ENCODE peak calls at places on chromosomes 16 and 17, in four cellular contexts. H, X, I and G are unnamed samples.

GRCh38 chr17:75036643-75037268 is 10.0 kb downstream of the ATP5PD start:
- DNase-seq in I (peak), X (peak), H (peak), G (no peak)

GRCh38 chr17:13114601-13115024 is 96.8 kb upstream of the ELAC2 start:
- DNase-seq in H (peak), I (no peak), X (no peak), G (no peak)

GRCh38 chr16:54080524-54081008 is 206.0 kb downstream of the IRX3 start:
- DNase-seq in H (no peak), X (no peak), I (no peak), G (no peak)

GRCh38 chr16:50154369-50154947 is 1.4 kb downstream of the TENT4B start:
- DNase-seq in X (no peak), I (no peak), H (no peak), G (no peak)

GRCh38 chr17:79654960-79655382 is 44.1 kb upstream of the RBFOX3 start:
- DNase-seq in H (no peak), I (no peak), X (no peak), G (no peak)

GRCh38 chr17:6061290-6061689 is 8.9 kb upstream of the WSCD1 start:
- DNase-seq in H (no peak), X (peak), I (no peak), G (no peak)

GRCh38 chr17:6666557-6666956 is 15.0 kb downstream of the C17orf100 start:
- DNase-seq in X (no peak), I (no peak), H (no peak), G (no peak)

GRCh38 chr17:48541036-48541573 is 3.8 kb downstream of the HOXB2 start:
- DNase-seq in X (no peak), H (no peak), I (no peak), G (no peak)

GRCh38 chr16:49856741-49857330 is 924 bp upstream of the ZNF423 start:
- DNase-seq in H (peak), I (peak), X (no peak), G (no peak)

GRCh38 chr17:2030779-2031163 is 818 bp downstream of the DPH1 start:
- DNase-seq in X (no peak), I (peak), H (peak), G (no peak)

GRCh38 chr16:79336437-79337229 is 263.9 kb downstream of the MAF start:
- DNase-seq in X (no peak), H (no peak), I (peak), G (no peak)

GRCh38 chr16:64269756-64270155 is 852.1 kb downstream of the CDH11 start:
- DNase-seq in I (no peak), H (no peak), X (no peak), G (no peak)

GRCh38 chr16:52727878-52728277 is 180.9 kb upstream of the TOX3 start:
- DNase-seq in I (no peak), X (no peak), H (no peak), G (no peak)

GRCh38 chr17:38430316-38430715 is 2.1 kb downstream of the ARHGAP23 start:
- DNase-seq in H (no peak), I (no peak), X (no peak), G (no peak)

GRCh38 chr16:68084504-68085258 is 489 bp upstream of the NFATC3 start:
- DNase-seq in X (peak), I (peak), H (peak), G (no peak)
- TF ChIP-seq CTCF in X (no peak), I (no peak), H (no peak), G (no peak)

DNA sequence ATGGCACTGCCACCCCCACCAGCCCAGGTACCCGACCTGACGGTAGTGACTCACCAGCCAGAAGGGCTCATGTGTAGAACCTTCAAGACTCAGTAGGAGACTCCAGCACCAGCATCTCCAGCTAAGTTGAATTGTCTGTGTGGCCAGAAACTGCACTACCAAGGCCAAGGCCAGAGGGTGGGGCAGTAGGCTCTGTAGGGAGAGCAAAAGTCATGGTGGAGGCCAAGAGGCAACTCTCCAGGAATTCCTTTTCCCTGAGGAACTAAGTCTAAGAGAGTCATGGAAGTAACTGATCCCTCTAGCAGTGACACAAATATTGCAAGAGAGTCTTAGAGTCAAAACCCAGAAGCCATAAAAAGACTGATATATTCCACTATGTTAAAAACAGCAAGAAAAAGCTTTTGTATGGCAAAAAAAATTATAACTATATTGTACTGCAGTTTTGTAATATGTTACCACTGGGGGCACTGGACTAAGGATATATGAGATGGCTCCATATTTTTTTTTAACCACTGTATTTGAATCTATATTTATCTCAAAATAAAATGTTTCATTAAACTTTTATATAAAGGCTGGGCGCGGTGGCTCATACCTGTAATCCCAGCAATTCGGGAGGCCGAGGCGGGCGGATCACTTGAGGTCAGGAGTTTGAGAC is 30.2 kb upstream of the GUCY2D start:
- DNase-seq in H (no peak), I (no peak), X (no peak), G (no peak)
- TF ChIP-seq CTCF in H (no peak), I (no peak), X (no peak), G (peak)

DNA sequence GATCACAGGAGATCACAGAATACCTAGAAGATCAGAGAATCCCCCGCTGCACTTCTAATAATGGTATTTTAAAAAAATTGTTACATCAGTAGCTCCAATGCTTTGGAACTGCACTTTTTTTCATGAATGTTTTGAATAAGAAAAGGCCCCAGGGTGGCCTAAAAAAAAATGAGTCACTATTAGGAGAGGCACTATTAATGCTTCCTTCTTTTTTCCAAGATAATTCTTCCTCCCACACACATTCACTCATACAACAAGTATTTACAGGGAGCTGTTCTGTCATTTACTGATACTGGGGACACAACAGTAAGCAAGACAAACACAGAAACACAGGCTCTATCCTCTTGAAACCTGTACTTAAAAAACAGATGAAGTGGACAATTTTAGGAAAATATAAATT is 675 bp upstream of the PDZD9 start:
- DNase-seq in X (no peak), H (no peak), I (no peak), G (no peak)
- TF ChIP-seq CTCF in X (no peak), H (no peak), I (no peak), G (no peak)

GRCh38 chr16:4474192-4474961 is at the start of gene NMRAL1:
- DNase-seq in I (peak), H (peak), X (peak), G (peak)
- TF ChIP-seq CTCF in I (peak), H (no peak), X (no peak), G (peak)

GRCh38 chr16:2592786-2593185 is 55.0 kb downstream of the PDPK1 start:
- DNase-seq in I (no peak), X (no peak), H (no peak), G (peak)
- TF ChIP-seq CTCF in I (no peak), X (no peak), H (no peak), G (no peak)

GRCh38 chr16:4327782-4328579 is 12.1 kb downstream of the GLIS2 start:
- DNase-seq in X (no peak), I (peak), H (peak), G (no peak)
- TF ChIP-seq CTCF in X (peak), I (peak), H (no peak), G (peak)

GRCh38 chr17:42797067-42798007 is 1.2 kb downstream of the COA3 start:
- DNase-seq in I (no peak), H (no peak), X (no peak), G (no peak)

GRCh38 chr17:42798011-42798382 is 507 bp downstream of the COA3 start:
- DNase-seq in X (no peak), I (no peak), H (no peak), G (no peak)

GRCh38 chr17:42795465-42795864 is 3.0 kb downstream of the COA3 start:
- DNase-seq in I (no peak), X (no peak), H (no peak), G (no peak)

GRCh38 chr17:42796066-42796758 is 2.3 kb downstream of the COA3 start:
- DNase-seq in I (no peak), X (no peak), H (no peak), G (no peak)

DNA sequence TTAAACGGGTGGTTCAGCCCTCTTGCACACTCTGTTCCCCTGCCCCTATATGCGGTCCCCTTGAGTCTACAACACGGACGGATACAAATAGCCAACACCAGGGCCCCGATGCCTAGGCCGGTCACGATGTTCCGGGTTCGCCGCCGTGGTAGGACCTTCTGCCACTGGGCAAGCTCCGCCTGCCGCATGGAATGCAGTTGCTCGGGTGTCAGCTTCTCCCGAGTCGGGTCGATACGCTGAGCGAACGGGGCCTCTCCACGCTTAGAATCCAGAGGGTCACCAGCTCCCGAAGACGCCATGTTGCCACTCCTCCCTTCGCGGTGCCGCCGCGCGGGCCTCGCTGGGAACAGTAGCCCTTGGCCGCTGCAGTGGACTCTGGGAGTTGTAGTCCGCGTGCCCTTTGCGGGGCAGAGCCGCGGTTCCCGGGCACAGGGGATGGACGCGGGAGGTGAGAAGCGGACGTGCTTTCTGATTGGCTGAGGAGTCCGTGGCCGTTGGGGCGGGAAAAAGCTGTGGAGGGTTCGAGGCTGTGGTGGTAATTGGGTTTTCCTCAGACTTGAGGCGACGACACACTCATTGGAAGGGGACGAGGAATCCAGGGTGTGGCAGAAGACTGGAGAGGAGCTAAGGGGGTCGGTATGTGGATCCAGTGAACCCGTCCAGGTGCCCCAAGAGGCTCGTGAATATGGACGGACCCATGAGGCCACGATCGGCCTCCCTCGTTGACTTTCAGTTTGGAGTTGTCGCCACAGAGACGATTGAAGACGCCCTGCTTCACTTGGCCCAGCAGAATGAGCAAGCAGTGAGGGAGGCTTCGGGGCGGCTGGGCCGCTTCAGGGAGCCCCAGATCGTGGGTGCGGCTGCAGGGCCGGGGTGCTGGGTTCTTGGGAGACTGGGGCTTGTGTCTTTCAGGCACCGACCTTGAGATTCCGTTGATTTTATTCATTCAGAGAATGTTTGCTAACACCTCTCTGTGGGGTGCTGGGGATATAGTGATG is at the start of the genes CNTD1 and COA3:
- DNase-seq in H (peak), I (peak), X (peak), G (no peak)
- TF ChIP-seq CTCF in H (no peak), I (no peak), X (no peak), G (peak)